ENCODE peak calls at places on chromosome 6, in nine cellular contexts. One of them, this sample, is unnamed.

GRCh38 chr6:145453376-145453775 is 281.9 kb downstream of the EPM2A start:
- DNase-seq in ELR: peak
- DNase-seq in GM18507: no peak
- DNase-seq in WERI-Rb-1: no peak
- DNase-seq in left ventricle myocardium inferior: no peak
- DNase-seq in BJ: no peak
- DNase-seq in Daoy: no peak
- DNase-seq in RPMI8226: no peak
- DNase-seq in activated CD4-positive, alpha-beta T cell treated with anti-CD3 and anti-CD28 coated beads, Interleukin-2, amount 50 U/mL, for 48 hours: no peak
- DNase-seq in this sample: peak

GRCh38 chr6:81648502-81648901 is 104.0 kb downstream of the TENT5A start:
- DNase-seq in ELR: no peak
- DNase-seq in GM18507: no peak
- DNase-seq in WERI-Rb-1: no peak
- DNase-seq in left ventricle myocardium inferior: no peak
- DNase-seq in BJ: no peak
- DNase-seq in Daoy: no peak
- DNase-seq in RPMI8226: no peak
- DNase-seq in activated CD4-positive, alpha-beta T cell treated with anti-CD3 and anti-CD28 coated beads, Interleukin-2, amount 50 U/mL, for 48 hours: no peak
- DNase-seq in this sample: no peak

GRCh38 chr6:140897349-140897748 is 1235.4 kb upstream of the GJE1 start:
- DNase-seq in ELR: no peak
- DNase-seq in GM18507: no peak
- DNase-seq in WERI-Rb-1: no peak
- DNase-seq in left ventricle myocardium inferior: no peak
- DNase-seq in BJ: no peak
- DNase-seq in Daoy: peak
- DNase-seq in RPMI8226: peak
- DNase-seq in activated CD4-positive, alpha-beta T cell treated with anti-CD3 and anti-CD28 coated beads, Interleukin-2, amount 50 U/mL, for 48 hours: no peak
- DNase-seq in this sample: no peak

GRCh38 chr6:2688416-2689064 is 62.2 kb downstream of the MYLK4 start:
- DNase-seq in ELR: peak
- DNase-seq in GM18507: no peak
- DNase-seq in WERI-Rb-1: no peak
- DNase-seq in left ventricle myocardium inferior: no peak
- DNase-seq in BJ: peak
- DNase-seq in Daoy: peak
- DNase-seq in RPMI8226: no peak
- DNase-seq in activated CD4-positive, alpha-beta T cell treated with anti-CD3 and anti-CD28 coated beads, Interleukin-2, amount 50 U/mL, for 48 hours: no peak
- DNase-seq in this sample: peak

GRCh38 chr6:47141963-47142362 is 99.8 kb upstream of the ADGRF1 start:
- DNase-seq in ELR: no peak
- DNase-seq in GM18507: no peak
- DNase-seq in WERI-Rb-1: no peak
- DNase-seq in left ventricle myocardium inferior: no peak
- DNase-seq in BJ: no peak
- DNase-seq in Daoy: no peak
- DNase-seq in RPMI8226: no peak
- DNase-seq in activated CD4-positive, alpha-beta T cell treated with anti-CD3 and anti-CD28 coated beads, Interleukin-2, amount 50 U/mL, for 48 hours: no peak
- DNase-seq in this sample: no peak

GRCh38 chr6:35703554-35703953 is 14.8 kb upstream of the FKBP5 start:
- DNase-seq in ELR: no peak
- DNase-seq in GM18507: no peak
- DNase-seq in WERI-Rb-1: no peak
- DNase-seq in left ventricle myocardium inferior: no peak
- DNase-seq in BJ: no peak
- DNase-seq in Daoy: no peak
- DNase-seq in RPMI8226: no peak
- DNase-seq in activated CD4-positive, alpha-beta T cell treated with anti-CD3 and anti-CD28 coated beads, Interleukin-2, amount 50 U/mL, for 48 hours: no peak
- DNase-seq in this sample: no peak

GRCh38 chr6:5278571-5279120 is 17.3 kb downstream of the FARS2 start:
- DNase-seq in ELR: no peak
- DNase-seq in GM18507: no peak
- DNase-seq in WERI-Rb-1: no peak
- DNase-seq in left ventricle myocardium inferior: no peak
- DNase-seq in BJ: no peak
- DNase-seq in Daoy: no peak
- DNase-seq in RPMI8226: no peak
- DNase-seq in activated CD4-positive, alpha-beta T cell treated with anti-CD3 and anti-CD28 coated beads, Interleukin-2, amount 50 U/mL, for 48 hours: no peak
- DNase-seq in this sample: no peak

GRCh38 chr6:33446356-33446755 is 8.0 kb upstream of the ZBTB9 start:
- DNase-seq in ELR: no peak
- DNase-seq in GM18507: no peak
- DNase-seq in WERI-Rb-1: no peak
- DNase-seq in left ventricle myocardium inferior: no peak
- DNase-seq in BJ: no peak
- DNase-seq in Daoy: no peak
- DNase-seq in RPMI8226: no peak
- DNase-seq in activated CD4-positive, alpha-beta T cell treated with anti-CD3 and anti-CD28 coated beads, Interleukin-2, amount 50 U/mL, for 48 hours: no peak
- DNase-seq in this sample: no peak

GRCh38 chr6:35224720-35225119 is 11.0 kb downstream of the SCUBE3 start:
- DNase-seq in ELR: no peak
- DNase-seq in GM18507: no peak
- DNase-seq in WERI-Rb-1: no peak
- DNase-seq in left ventricle myocardium inferior: no peak
- DNase-seq in BJ: no peak
- DNase-seq in Daoy: no peak
- DNase-seq in RPMI8226: no peak
- DNase-seq in activated CD4-positive, alpha-beta T cell treated with anti-CD3 and anti-CD28 coated beads, Interleukin-2, amount 50 U/mL, for 48 hours: no peak
- DNase-seq in this sample: no peak

GRCh38 chr6:104326173-104327001 is 533.3 kb downstream of the HACE1 start:
- DNase-seq in ELR: peak
- DNase-seq in GM18507: no peak
- DNase-seq in WERI-Rb-1: peak
- DNase-seq in left ventricle myocardium inferior: no peak
- DNase-seq in BJ: peak
- DNase-seq in Daoy: no peak
- DNase-seq in RPMI8226: no peak
- DNase-seq in activated CD4-positive, alpha-beta T cell treated with anti-CD3 and anti-CD28 coated beads, Interleukin-2, amount 50 U/mL, for 48 hours: no peak
- DNase-seq in this sample: no peak

GRCh38 chr6:132391391-132392291 is 9.6 kb downstream of the MOXD1 start:
- DNase-seq in ELR: peak
- DNase-seq in GM18507: no peak
- DNase-seq in WERI-Rb-1: no peak
- DNase-seq in left ventricle myocardium inferior: peak
- DNase-seq in BJ: peak
- DNase-seq in Daoy: peak
- DNase-seq in RPMI8226: no peak
- DNase-seq in activated CD4-positive, alpha-beta T cell treated with anti-CD3 and anti-CD28 coated beads, Interleukin-2, amount 50 U/mL, for 48 hours: no peak
- DNase-seq in this sample: no peak

GRCh38 chr6:169095153-169095552 is 158.5 kb downstream of the THBS2 start:
- DNase-seq in ELR: no peak
- DNase-seq in GM18507: no peak
- DNase-seq in WERI-Rb-1: no peak
- DNase-seq in left ventricle myocardium inferior: no peak
- DNase-seq in BJ: no peak
- DNase-seq in Daoy: no peak
- DNase-seq in RPMI8226: no peak
- DNase-seq in activated CD4-positive, alpha-beta T cell treated with anti-CD3 and anti-CD28 coated beads, Interleukin-2, amount 50 U/mL, for 48 hours: no peak
- DNase-seq in this sample: no peak

GRCh38 chr6:56683882-56684281 is 41.2 kb upstream of the DST start:
- DNase-seq in ELR: peak
- DNase-seq in GM18507: no peak
- DNase-seq in WERI-Rb-1: no peak
- DNase-seq in left ventricle myocardium inferior: no peak
- DNase-seq in BJ: peak
- DNase-seq in Daoy: peak
- DNase-seq in RPMI8226: no peak
- DNase-seq in activated CD4-positive, alpha-beta T cell treated with anti-CD3 and anti-CD28 coated beads, Interleukin-2, amount 50 U/mL, for 48 hours: no peak
- DNase-seq in this sample: no peak

GRCh38 chr6:116580198-116580597 is 8.9 kb downstream of the RWDD1 start:
- DNase-seq in ELR: peak
- DNase-seq in GM18507: no peak
- DNase-seq in WERI-Rb-1: no peak
- DNase-seq in left ventricle myocardium inferior: no peak
- DNase-seq in BJ: peak
- DNase-seq in Daoy: no peak
- DNase-seq in RPMI8226: no peak
- DNase-seq in activated CD4-positive, alpha-beta T cell treated with anti-CD3 and anti-CD28 coated beads, Interleukin-2, amount 50 U/mL, for 48 hours: no peak
- DNase-seq in this sample: no peak

GRCh38 chr6:14857501-14857900 is 388.4 kb upstream of the JARID2 start:
- DNase-seq in ELR: no peak
- DNase-seq in GM18507: no peak
- DNase-seq in WERI-Rb-1: no peak
- DNase-seq in left ventricle myocardium inferior: no peak
- DNase-seq in BJ: no peak
- DNase-seq in Daoy: no peak
- DNase-seq in RPMI8226: no peak
- DNase-seq in activated CD4-positive, alpha-beta T cell treated with anti-CD3 and anti-CD28 coated beads, Interleukin-2, amount 50 U/mL, for 48 hours: peak
- DNase-seq in this sample: no peak

GRCh38 chr6:31769684-31770371 is 7.3 kb downstream of the VWA7 start:
- DNase-seq in ELR: peak
- DNase-seq in GM18507: peak
- DNase-seq in WERI-Rb-1: peak
- DNase-seq in left ventricle myocardium inferior: peak
- DNase-seq in BJ: no peak
- DNase-seq in Daoy: peak
- DNase-seq in RPMI8226: peak
- DNase-seq in activated CD4-positive, alpha-beta T cell treated with anti-CD3 and anti-CD28 coated beads, Interleukin-2, amount 50 U/mL, for 48 hours: peak
- DNase-seq in this sample: no peak

GRCh38 chr6:6319947-6320811 is at the start of gene F13A1:
- DNase-seq in ELR: no peak
- DNase-seq in GM18507: no peak
- DNase-seq in WERI-Rb-1: no peak
- DNase-seq in left ventricle myocardium inferior: peak
- DNase-seq in BJ: no peak
- DNase-seq in Daoy: no peak
- DNase-seq in RPMI8226: no peak
- DNase-seq in activated CD4-positive, alpha-beta T cell treated with anti-CD3 and anti-CD28 coated beads, Interleukin-2, amount 50 U/mL, for 48 hours: no peak
- DNase-seq in this sample: no peak

This sample was measured in NCI-H524 treated with DMSO at 0.1 percent for 48 hours.